ENCODE peak calls at places on chromosome 9, in ten cellular contexts. One of them, this sample, is unnamed.

GRCh38 chr9:77455312-77455927 is 192.7 kb downstream of the GNA14 start:
- DNase-seq in ascending aorta: no peak
- DNase-seq in endothelial cell of umbilical vein: peak
- DNase-seq in OCI-LY7: peak
- DNase-seq in cardiac fibroblast: peak
- DNase-seq in transverse colon: peak
- DNase-seq in fibroblast of the aortic adventitia: no peak
- DNase-seq in body of pancreas: no peak
- DNase-seq in uterus: no peak
- DNase-seq in GM12864: no peak
- DNase-seq in this sample: no peak

GRCh38 chr9:93058357-93059096 is at the start of gene SUSD3:
- DNase-seq in uterus: peak
- DNase-seq in fibroblast of the aortic adventitia: peak
- DNase-seq in cardiac fibroblast: peak
- DNase-seq in ascending aorta: peak
- DNase-seq in OCI-LY7: peak
- DNase-seq in body of pancreas: peak
- DNase-seq in GM12864: no peak
- DNase-seq in transverse colon: peak
- DNase-seq in endothelial cell of umbilical vein: peak
- DNase-seq in this sample: no peak

GRCh38 chr9:129542761-129543160 is 78.1 kb downstream of the C9orf50 start:
- DNase-seq in ascending aorta: no peak
- DNase-seq in OCI-LY7: no peak
- DNase-seq in endothelial cell of umbilical vein: no peak
- DNase-seq in GM12864: no peak
- DNase-seq in fibroblast of the aortic adventitia: no peak
- DNase-seq in transverse colon: no peak
- DNase-seq in cardiac fibroblast: no peak
- DNase-seq in uterus: no peak
- DNase-seq in body of pancreas: no peak
- DNase-seq in this sample: no peak

GRCh38 chr9:19496321-19496720 is 87.5 kb downstream of the ACER2 start:
- DNase-seq in cardiac fibroblast: no peak
- DNase-seq in endothelial cell of umbilical vein: no peak
- DNase-seq in fibroblast of the aortic adventitia: no peak
- DNase-seq in OCI-LY7: no peak
- DNase-seq in ascending aorta: no peak
- DNase-seq in uterus: no peak
- DNase-seq in GM12864: no peak
- DNase-seq in transverse colon: no peak
- DNase-seq in body of pancreas: no peak
- DNase-seq in this sample: no peak

GRCh38 chr9:73081979-73082657 is 69.5 kb upstream of the ANXA1 start:
- DNase-seq in cardiac fibroblast: peak
- DNase-seq in OCI-LY7: peak
- DNase-seq in transverse colon: no peak
- DNase-seq in fibroblast of the aortic adventitia: peak
- DNase-seq in GM12864: no peak
- DNase-seq in endothelial cell of umbilical vein: peak
- DNase-seq in ascending aorta: no peak
- DNase-seq in uterus: no peak
- DNase-seq in body of pancreas: peak
- DNase-seq in this sample: peak

GRCh38 chr9:86978986-86979385 is 31.7 kb upstream of the GAS1 start:
- DNase-seq in ascending aorta: no peak
- DNase-seq in cardiac fibroblast: peak
- DNase-seq in OCI-LY7: no peak
- DNase-seq in GM12864: no peak
- DNase-seq in transverse colon: no peak
- DNase-seq in uterus: no peak
- DNase-seq in endothelial cell of umbilical vein: no peak
- DNase-seq in body of pancreas: no peak
- DNase-seq in fibroblast of the aortic adventitia: peak
- DNase-seq in this sample: peak

GRCh38 chr9:6632516-6633328 is 12.8 kb downstream of the GLDC start:
- DNase-seq in fibroblast of the aortic adventitia: no peak
- DNase-seq in ascending aorta: no peak
- DNase-seq in uterus: no peak
- DNase-seq in OCI-LY7: peak
- DNase-seq in cardiac fibroblast: no peak
- DNase-seq in endothelial cell of umbilical vein: no peak
- DNase-seq in GM12864: peak
- DNase-seq in transverse colon: peak
- DNase-seq in body of pancreas: no peak
- DNase-seq in this sample: no peak

GRCh38 chr9:79799691-79800345 is 228.1 kb downstream of the TLE4 start:
- DNase-seq in GM12864: no peak
- DNase-seq in cardiac fibroblast: no peak
- DNase-seq in fibroblast of the aortic adventitia: peak
- DNase-seq in ascending aorta: no peak
- DNase-seq in endothelial cell of umbilical vein: peak
- DNase-seq in OCI-LY7: no peak
- DNase-seq in uterus: no peak
- DNase-seq in body of pancreas: no peak
- DNase-seq in transverse colon: no peak
- DNase-seq in this sample: no peak

GRCh38 chr9:123955637-123956036 is 25.7 kb upstream of the DENND1A start:
- DNase-seq in cardiac fibroblast: no peak
- DNase-seq in OCI-LY7: no peak
- DNase-seq in endothelial cell of umbilical vein: no peak
- DNase-seq in body of pancreas: no peak
- DNase-seq in uterus: no peak
- DNase-seq in GM12864: no peak
- DNase-seq in ascending aorta: no peak
- DNase-seq in transverse colon: no peak
- DNase-seq in fibroblast of the aortic adventitia: no peak
- DNase-seq in this sample: no peak
- TF ChIP-seq CTCF in cardiac fibroblast: no peak
- TF ChIP-seq CTCF in OCI-LY7: peak
- TF ChIP-seq CTCF in endothelial cell of umbilical vein: no peak
- TF ChIP-seq CTCF in body of pancreas: no peak
- TF ChIP-seq CTCF in uterus: no peak
- TF ChIP-seq CTCF in GM12864: no peak
- TF ChIP-seq CTCF in ascending aorta: no peak
- TF ChIP-seq CTCF in transverse colon: no peak
- TF ChIP-seq CTCF in fibroblast of the aortic adventitia: no peak
- TF ChIP-seq CTCF in this sample: no peak

GRCh38 chr9:133704711-133705181 is 33.4 kb downstream of the SARDH start:
- DNase-seq in uterus: no peak
- DNase-seq in cardiac fibroblast: no peak
- DNase-seq in OCI-LY7: peak
- DNase-seq in fibroblast of the aortic adventitia: no peak
- DNase-seq in GM12864: no peak
- DNase-seq in ascending aorta: no peak
- DNase-seq in body of pancreas: no peak
- DNase-seq in transverse colon: no peak
- DNase-seq in endothelial cell of umbilical vein: no peak
- DNase-seq in this sample: no peak

GRCh38 chr9:133701981-133702797 is 36.0 kb downstream of the SARDH start:
- DNase-seq in OCI-LY7: peak
- DNase-seq in ascending aorta: no peak
- DNase-seq in transverse colon: peak
- DNase-seq in GM12864: no peak
- DNase-seq in body of pancreas: no peak
- DNase-seq in endothelial cell of umbilical vein: no peak
- DNase-seq in uterus: no peak
- DNase-seq in cardiac fibroblast: no peak
- DNase-seq in fibroblast of the aortic adventitia: peak
- DNase-seq in this sample: no peak

GRCh38 chr9:133703571-133704399 is 34.4 kb downstream of the SARDH start:
- DNase-seq in GM12864: no peak
- DNase-seq in ascending aorta: no peak
- DNase-seq in OCI-LY7: peak
- DNase-seq in transverse colon: no peak
- DNase-seq in body of pancreas: no peak
- DNase-seq in cardiac fibroblast: no peak
- DNase-seq in endothelial cell of umbilical vein: no peak
- DNase-seq in fibroblast of the aortic adventitia: no peak
- DNase-seq in uterus: no peak
- DNase-seq in this sample: no peak

GRCh38 chr9:133701321-133701980 is 36.7 kb downstream of the SARDH start:
- DNase-seq in transverse colon: no peak
- DNase-seq in uterus: no peak
- DNase-seq in body of pancreas: no peak
- DNase-seq in GM12864: no peak
- DNase-seq in cardiac fibroblast: no peak
- DNase-seq in OCI-LY7: peak
- DNase-seq in ascending aorta: no peak
- DNase-seq in endothelial cell of umbilical vein: no peak
- DNase-seq in fibroblast of the aortic adventitia: no peak
- DNase-seq in this sample: peak

DNA sequence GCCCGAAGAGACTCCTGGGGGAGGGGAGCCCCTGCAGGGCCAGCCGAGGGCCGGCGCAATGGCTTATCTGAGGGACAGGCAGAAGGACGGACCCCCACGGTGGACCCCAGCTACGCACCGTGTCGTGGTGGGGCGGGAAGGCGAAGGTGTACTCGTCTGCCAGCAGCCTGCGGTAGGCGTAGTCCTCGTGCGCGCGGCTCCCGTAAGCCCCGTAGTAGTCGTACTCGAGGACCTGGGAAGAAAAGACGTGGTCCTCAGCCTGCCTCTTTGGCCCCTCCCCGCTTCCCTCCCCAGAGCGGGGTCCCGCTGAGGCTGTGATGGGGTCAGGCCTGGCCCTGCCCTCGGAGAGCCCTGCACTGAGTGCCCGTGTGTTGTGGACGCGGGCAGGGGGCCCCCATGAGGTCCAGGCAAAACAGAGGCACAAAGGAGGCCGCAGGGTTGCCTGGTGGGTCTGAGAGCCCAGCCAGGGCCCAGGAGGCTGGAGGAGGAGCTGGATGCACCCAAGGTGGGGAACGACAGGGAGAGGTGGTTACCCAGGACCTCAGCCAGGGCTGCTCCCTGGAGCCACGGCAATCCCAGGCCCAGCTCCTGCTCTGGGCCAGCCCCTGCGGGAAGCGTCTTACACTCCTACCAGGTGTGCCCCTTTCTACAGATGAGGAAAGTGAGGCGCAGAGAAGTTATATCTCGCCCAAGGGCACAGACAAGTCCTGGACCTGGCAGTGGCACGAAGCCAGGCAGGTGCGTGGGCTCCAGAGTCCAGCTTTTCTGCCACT is 35.2 kb downstream of the SARDH start:
- DNase-seq in OCI-LY7: peak
- DNase-seq in cardiac fibroblast: no peak
- DNase-seq in ascending aorta: no peak
- DNase-seq in endothelial cell of umbilical vein: no peak
- DNase-seq in uterus: no peak
- DNase-seq in GM12864: no peak
- DNase-seq in transverse colon: no peak
- DNase-seq in body of pancreas: no peak
- DNase-seq in fibroblast of the aortic adventitia: no peak
- DNase-seq in this sample: no peak
- H3K4me3 ChIP-seq in OCI-LY7: peak
- H3K4me3 ChIP-seq in cardiac fibroblast: peak
- H3K4me3 ChIP-seq in ascending aorta: no peak
- H3K4me3 ChIP-seq in endothelial cell of umbilical vein: no peak
- H3K4me3 ChIP-seq in uterus: peak
- H3K4me3 ChIP-seq in GM12864: no peak
- H3K4me3 ChIP-seq in transverse colon: no peak
- H3K4me3 ChIP-seq in body of pancreas: no peak
- H3K4me3 ChIP-seq in fibroblast of the aortic adventitia: peak
- H3K4me3 ChIP-seq in this sample: no peak

DNA sequence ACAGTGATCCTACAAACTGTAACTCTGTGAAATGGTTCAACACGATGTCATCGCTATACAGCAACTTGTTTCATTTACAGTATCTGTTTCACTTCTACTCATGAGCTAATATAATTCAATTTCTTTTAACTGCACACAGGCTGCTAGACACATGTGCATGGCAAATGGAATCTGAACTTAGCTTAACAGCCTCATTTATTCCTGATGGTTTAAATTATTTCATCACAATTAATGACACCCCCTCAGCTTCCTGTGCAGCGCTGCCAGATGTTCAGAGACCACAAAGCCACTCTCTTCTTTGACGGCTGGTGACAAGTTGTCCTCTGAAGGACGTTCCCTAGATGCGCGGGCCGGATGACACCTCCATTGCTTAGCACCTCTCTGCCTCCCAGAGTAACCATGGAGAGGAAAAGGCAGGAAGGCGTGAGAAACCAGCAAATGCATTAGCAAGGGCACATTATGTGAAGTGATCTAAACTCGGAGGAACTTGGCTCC is 191.1 kb downstream of the BNC2 start:
- DNase-seq in fibroblast of the aortic adventitia: no peak
- DNase-seq in body of pancreas: no peak
- DNase-seq in OCI-LY7: no peak
- DNase-seq in transverse colon: no peak
- DNase-seq in GM12864: no peak
- DNase-seq in uterus: no peak
- DNase-seq in endothelial cell of umbilical vein: no peak
- DNase-seq in cardiac fibroblast: no peak
- DNase-seq in ascending aorta: no peak
- DNase-seq in this sample: peak
- TF ChIP-seq CTCF in fibroblast of the aortic adventitia: no peak
- TF ChIP-seq CTCF in body of pancreas: no peak
- TF ChIP-seq CTCF in OCI-LY7: no peak
- TF ChIP-seq CTCF in transverse colon: no peak
- TF ChIP-seq CTCF in GM12864: no peak
- TF ChIP-seq CTCF in uterus: no peak
- TF ChIP-seq CTCF in endothelial cell of umbilical vein: no peak
- TF ChIP-seq CTCF in cardiac fibroblast: no peak
- TF ChIP-seq CTCF in ascending aorta: no peak
- TF ChIP-seq CTCF in this sample: no peak

GRCh38 chr9:33164138-33164809 is 2.9 kb downstream of the B4GALT1 start:
- DNase-seq in GM12864: peak
- DNase-seq in fibroblast of the aortic adventitia: peak
- DNase-seq in OCI-LY7: peak
- DNase-seq in transverse colon: peak
- DNase-seq in uterus: no peak
- DNase-seq in body of pancreas: no peak
- DNase-seq in ascending aorta: no peak
- DNase-seq in endothelial cell of umbilical vein: no peak
- DNase-seq in cardiac fibroblast: no peak
- DNase-seq in this sample: no peak

GRCh38 chr9:33161589-33162132 is 5.5 kb downstream of the B4GALT1 start:
- DNase-seq in transverse colon: peak
- DNase-seq in OCI-LY7: no peak
- DNase-seq in cardiac fibroblast: no peak
- DNase-seq in fibroblast of the aortic adventitia: peak
- DNase-seq in body of pancreas: peak
- DNase-seq in endothelial cell of umbilical vein: no peak
- DNase-seq in GM12864: no peak
- DNase-seq in uterus: no peak
- DNase-seq in ascending aorta: no peak
- DNase-seq in this sample: no peak

GRCh38 chr9:33162721-33163311 is 4.3 kb downstream of the B4GALT1 start:
- DNase-seq in cardiac fibroblast: peak
- DNase-seq in OCI-LY7: no peak
- DNase-seq in uterus: peak
- DNase-seq in ascending aorta: peak
- DNase-seq in fibroblast of the aortic adventitia: peak
- DNase-seq in endothelial cell of umbilical vein: no peak
- DNase-seq in body of pancreas: peak
- DNase-seq in transverse colon: peak
- DNase-seq in GM12864: no peak
- DNase-seq in this sample: peak

GRCh38 chr9:33165263-33166151 is 1.6 kb downstream of the B4GALT1 start:
- DNase-seq in fibroblast of the aortic adventitia: peak
- DNase-seq in GM12864: no peak
- DNase-seq in transverse colon: peak
- DNase-seq in uterus: peak
- DNase-seq in endothelial cell of umbilical vein: peak
- DNase-seq in body of pancreas: peak
- DNase-seq in cardiac fibroblast: peak
- DNase-seq in OCI-LY7: peak
- DNase-seq in ascending aorta: peak
- DNase-seq in this sample: peak

DNA sequence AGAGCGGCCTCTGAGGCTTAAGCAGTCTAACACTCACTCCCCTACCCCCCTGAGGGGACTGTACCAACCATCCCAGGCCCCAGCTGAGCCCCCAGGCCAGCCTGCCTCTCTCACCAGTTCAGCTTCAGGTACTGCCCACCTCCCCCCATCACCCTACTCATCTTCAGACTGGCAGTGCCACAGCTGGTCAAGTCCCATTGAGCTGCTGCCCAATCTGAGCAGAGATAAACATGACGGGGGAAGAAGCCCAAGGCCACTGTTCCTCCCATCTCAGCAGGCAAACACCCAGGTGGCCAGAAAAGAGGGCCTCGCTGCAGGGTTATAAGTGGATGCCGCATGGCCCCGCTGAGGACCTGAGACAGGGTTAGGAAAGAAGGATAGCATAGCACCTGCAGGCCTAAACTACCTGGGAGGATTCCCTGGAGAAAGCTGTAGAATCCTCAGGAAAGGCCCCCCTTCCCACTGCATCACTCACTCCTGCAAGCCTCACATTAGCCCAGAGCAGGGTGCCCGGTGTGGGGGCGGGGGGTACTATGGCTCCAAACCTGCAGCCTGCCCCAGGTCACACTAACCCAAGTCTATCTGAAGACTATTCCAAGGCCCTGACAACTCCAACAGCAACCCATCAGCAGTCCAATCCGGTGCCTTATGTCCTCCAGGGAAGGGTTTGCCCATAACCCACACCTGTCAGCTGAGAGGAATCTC is 3.6 kb downstream of the B4GALT1 start:
- DNase-seq in ascending aorta: no peak
- DNase-seq in OCI-LY7: no peak
- DNase-seq in body of pancreas: no peak
- DNase-seq in fibroblast of the aortic adventitia: no peak
- DNase-seq in GM12864: no peak
- DNase-seq in uterus: no peak
- DNase-seq in cardiac fibroblast: no peak
- DNase-seq in endothelial cell of umbilical vein: no peak
- DNase-seq in transverse colon: no peak
- DNase-seq in this sample: no peak
- H3K4me3 ChIP-seq in ascending aorta: peak
- H3K4me3 ChIP-seq in OCI-LY7: peak
- H3K4me3 ChIP-seq in body of pancreas: no peak
- H3K4me3 ChIP-seq in fibroblast of the aortic adventitia: peak
- H3K4me3 ChIP-seq in GM12864: peak
- H3K4me3 ChIP-seq in uterus: peak
- H3K4me3 ChIP-seq in cardiac fibroblast: peak
- H3K4me3 ChIP-seq in endothelial cell of umbilical vein: no peak
- H3K4me3 ChIP-seq in transverse colon: no peak
- H3K4me3 ChIP-seq in this sample: peak

This sample was measured in AG10803.